ENCODE peak calls at places on chromosomes 7 and 10, in five cellular contexts. One of them, this sample, is unnamed.

GRCh38 chr10:64574371-64574770 is 1053.2 kb downstream of the REEP3 start:
- DNase-seq in HFF-Myc: no peak
- DNase-seq in right cardiac atrium: no peak
- DNase-seq in lower leg skin: no peak
- DNase-seq in cardiac fibroblast: no peak
- DNase-seq in this sample: no peak

GRCh38 chr10:63644398-63645142 is 123.4 kb downstream of the REEP3 start:
- DNase-seq in right cardiac atrium: no peak
- DNase-seq in HFF-Myc: no peak
- DNase-seq in lower leg skin: no peak
- DNase-seq in cardiac fibroblast: peak; percentile 33
- DNase-seq in this sample: no peak

GRCh38 chr7:96388620-96389383 is 66.9 kb upstream of the SLC25A13 start:
- DNase-seq in right cardiac atrium: no peak
- DNase-seq in lower leg skin: no peak
- DNase-seq in HFF-Myc: peak; percentile 20
- DNase-seq in cardiac fibroblast: peak; percentile 77
- DNase-seq in this sample: peak; percentile 53

GRCh38 chr7:78173192-78173591 is 374.6 kb downstream of the PHTF2 start:
- DNase-seq in right cardiac atrium: no peak
- DNase-seq in HFF-Myc: no peak
- DNase-seq in lower leg skin: no peak
- DNase-seq in cardiac fibroblast: no peak
- DNase-seq in this sample: no peak

GRCh38 chr10:122158362-122158761 is 112.7 kb upstream of the BTBD16 start:
- DNase-seq in cardiac fibroblast: no peak
- DNase-seq in HFF-Myc: no peak
- DNase-seq in right cardiac atrium: no peak
- DNase-seq in lower leg skin: no peak
- DNase-seq in this sample: no peak

GRCh38 chr7:133859191-133859590 is 267.9 kb upstream of the LRGUK start:
- DNase-seq in right cardiac atrium: no peak
- DNase-seq in HFF-Myc: no peak
- DNase-seq in lower leg skin: no peak
- DNase-seq in cardiac fibroblast: no peak
- DNase-seq in this sample: no peak

GRCh38 chr10:80474920-80475319 is 20.8 kb downstream of the TSPAN14 start:
- DNase-seq in HFF-Myc: no peak
- DNase-seq in cardiac fibroblast: no peak
- DNase-seq in right cardiac atrium: no peak
- DNase-seq in lower leg skin: peak; percentile 72
- DNase-seq in this sample: no peak

GRCh38 chr10:125531470-125531869 is 151.5 kb downstream of the TEX36 start:
- DNase-seq in HFF-Myc: no peak
- DNase-seq in right cardiac atrium: no peak
- DNase-seq in lower leg skin: peak; percentile 39
- DNase-seq in cardiac fibroblast: no peak
- DNase-seq in this sample: no peak

GRCh38 chr7:40329601-40330153 is 194.9 kb downstream of the SUGCT start:
- DNase-seq in cardiac fibroblast: peak; percentile 75
- DNase-seq in right cardiac atrium: no peak
- DNase-seq in lower leg skin: no peak
- DNase-seq in HFF-Myc: peak; percentile 40
- DNase-seq in this sample: peak; percentile 57

GRCh38 chr10:101901340-101901739 is 57.7 kb upstream of the KCNIP2 start:
- DNase-seq in right cardiac atrium: no peak
- DNase-seq in lower leg skin: no peak
- DNase-seq in HFF-Myc: no peak
- DNase-seq in cardiac fibroblast: no peak
- DNase-seq in this sample: no peak

GRCh38 chr7:64098-64521 is 128.3 kb upstream of the FAM20C start:
- DNase-seq in HFF-Myc: no peak
- DNase-seq in lower leg skin: no peak
- DNase-seq in cardiac fibroblast: peak; percentile 85
- DNase-seq in right cardiac atrium: peak; percentile 65
- DNase-seq in this sample: peak; percentile 58

GRCh38 chr10:14889318-14889717 is 10.7 kb downstream of the SUV39H2 start:
- DNase-seq in cardiac fibroblast: peak; percentile 22
- DNase-seq in HFF-Myc: no peak
- DNase-seq in right cardiac atrium: no peak
- DNase-seq in lower leg skin: no peak
- DNase-seq in this sample: no peak

GRCh38 chr7:340979-341694 is 51.2 kb downstream of the FOXL3 start:
- DNase-seq in lower leg skin: no peak
- DNase-seq in cardiac fibroblast: no peak
- DNase-seq in right cardiac atrium: no peak
- DNase-seq in HFF-Myc: no peak
- DNase-seq in this sample: no peak

GRCh38 chr10:46325021-46325420 is 38.2 kb downstream of the ANTXRL start:
- DNase-seq in lower leg skin: no peak
- DNase-seq in cardiac fibroblast: peak; percentile 4
- DNase-seq in right cardiac atrium: no peak
- DNase-seq in HFF-Myc: no peak
- DNase-seq in this sample: no peak

GRCh38 chr10:19347592-19347991 is 299.0 kb downstream of the MALRD1 start:
- DNase-seq in lower leg skin: no peak
- DNase-seq in HFF-Myc: no peak
- DNase-seq in cardiac fibroblast: peak; percentile 7
- DNase-seq in right cardiac atrium: no peak
- DNase-seq in this sample: no peak

GRCh38 chr10:99630439-99630838 is 10.2 kb upstream of the SLC25A28 start:
- DNase-seq in right cardiac atrium: no peak
- DNase-seq in HFF-Myc: no peak
- DNase-seq in lower leg skin: no peak
- DNase-seq in cardiac fibroblast: peak; percentile 76
- DNase-seq in this sample: peak; percentile 16

GRCh38 chr7:112990619-112991018 is 96.0 kb downstream of the GPR85 start:
- DNase-seq in right cardiac atrium: no peak
- DNase-seq in lower leg skin: no peak
- DNase-seq in HFF-Myc: no peak
- DNase-seq in cardiac fibroblast: peak; percentile 10
- DNase-seq in this sample: no peak

GRCh38 chr7:157474685-157475084 is 137.9 kb downstream of the DNAJB6 start:
- DNase-seq in HFF-Myc: no peak
- DNase-seq in cardiac fibroblast: no peak
- DNase-seq in right cardiac atrium: no peak
- DNase-seq in lower leg skin: peak; percentile 49
- DNase-seq in this sample: no peak

GRCh38 chr7:91353923-91354322 is 89.7 kb downstream of the FZD1 start:
- DNase-seq in cardiac fibroblast: no peak
- DNase-seq in right cardiac atrium: no peak
- DNase-seq in lower leg skin: no peak
- DNase-seq in HFF-Myc: no peak
- DNase-seq in this sample: no peak

GRCh38 chr7:102260856-102261255 is 25.8 kb upstream of the SH2B2 start:
- DNase-seq in right cardiac atrium: peak; percentile 39
- DNase-seq in lower leg skin: no peak
- DNase-seq in cardiac fibroblast: peak; percentile 73
- DNase-seq in HFF-Myc: no peak
- DNase-seq in this sample: peak; percentile 51

GRCh38 chr10:101848408-101848807 is 4.8 kb upstream of the KCNIP2 start:
- DNase-seq in lower leg skin: peak; percentile 52
- DNase-seq in right cardiac atrium: no peak
- DNase-seq in cardiac fibroblast: peak; percentile 78
- DNase-seq in HFF-Myc: no peak
- DNase-seq in this sample: no peak

GRCh38 chr7:28041508-28042314 is 138.9 kb downstream of the JAZF1 start:
- DNase-seq in right cardiac atrium: no peak
- DNase-seq in cardiac fibroblast: peak; percentile 60
- DNase-seq in lower leg skin: no peak
- DNase-seq in HFF-Myc: no peak
- DNase-seq in this sample: no peak

GRCh38 chr7:44066494-44067063 is 1.2 kb upstream of the PGAM2 start:
- DNase-seq in HFF-Myc: no peak
- DNase-seq in right cardiac atrium: no peak
- DNase-seq in cardiac fibroblast: no peak
- DNase-seq in lower leg skin: no peak
- DNase-seq in this sample: no peak

GRCh38 chr7:26868841-26869505 is 4.6 kb upstream of the SKAP2 start:
- DNase-seq in cardiac fibroblast: no peak
- DNase-seq in lower leg skin: no peak
- DNase-seq in right cardiac atrium: no peak
- DNase-seq in HFF-Myc: no peak
- DNase-seq in this sample: no peak

GRCh38 chr7:151549083-151549482 is 29.4 kb upstream of the RHEB start:
- DNase-seq in right cardiac atrium: no peak
- DNase-seq in HFF-Myc: no peak
- DNase-seq in lower leg skin: no peak
- DNase-seq in cardiac fibroblast: no peak
- DNase-seq in this sample: no peak

GRCh38 chr10:103504181-103504783 is 10.8 kb downstream of the NEURL1 start:
- DNase-seq in cardiac fibroblast: peak; percentile 93
- DNase-seq in lower leg skin: no peak
- DNase-seq in right cardiac atrium: no peak
- DNase-seq in HFF-Myc: no peak
- DNase-seq in this sample: peak; percentile 94

GRCh38 chr10:133528296-133528844 is 1.2 kb downstream of the CYP2E1 start:
- DNase-seq in lower leg skin: no peak
- DNase-seq in HFF-Myc: no peak
- DNase-seq in cardiac fibroblast: no peak
- DNase-seq in right cardiac atrium: no peak
- DNase-seq in this sample: no peak

GRCh38 chr7:115122388-115122787 is 200.5 kb downstream of the MDFIC start:
- DNase-seq in right cardiac atrium: no peak
- DNase-seq in lower leg skin: no peak
- DNase-seq in HFF-Myc: no peak
- DNase-seq in cardiac fibroblast: peak; percentile 3
- DNase-seq in this sample: no peak

GRCh38 chr10:73771722-73772279 is 10.0 kb upstream of the CHCHD1 start:
- DNase-seq in HFF-Myc: no peak
- DNase-seq in cardiac fibroblast: peak; percentile 88
- DNase-seq in lower leg skin: no peak
- DNase-seq in right cardiac atrium: peak; percentile 94
- DNase-seq in this sample: peak; percentile 49

GRCh38 chr10:130463104-130463875 is 327.1 kb downstream of the GLRX3 start:
- DNase-seq in right cardiac atrium: no peak
- DNase-seq in lower leg skin: peak; percentile 72
- DNase-seq in cardiac fibroblast: no peak
- DNase-seq in HFF-Myc: no peak
- DNase-seq in this sample: no peak

GRCh38 chr10:120789292-120789691 is 61.9 kb upstream of the WDR11 start:
- DNase-seq in HFF-Myc: no peak
- DNase-seq in cardiac fibroblast: no peak
- DNase-seq in right cardiac atrium: no peak
- DNase-seq in lower leg skin: no peak
- DNase-seq in this sample: no peak

GRCh38 chr7:72183835-72184234 is 228.3 kb downstream of the CALN1 start:
- DNase-seq in cardiac fibroblast: no peak
- DNase-seq in HFF-Myc: no peak
- DNase-seq in right cardiac atrium: no peak
- DNase-seq in lower leg skin: no peak
- DNase-seq in this sample: no peak

GRCh38 chr7:148915211-148915610 is 31.1 kb upstream of the EZH2 start:
- DNase-seq in cardiac fibroblast: no peak
- DNase-seq in lower leg skin: no peak
- DNase-seq in right cardiac atrium: no peak
- DNase-seq in HFF-Myc: no peak
- DNase-seq in this sample: no peak
- H3K4me3 ChIP-seq in cardiac fibroblast: no peak overlapping the region
- H3K4me3 ChIP-seq in lower leg skin: no peak overlapping the region
- H3K4me3 ChIP-seq in right cardiac atrium: no peak overlapping the region
- H3K4me3 ChIP-seq in HFF-Myc: no peak overlapping the region
- H3K4me3 ChIP-seq in this sample: no peak overlapping the region

DNA sequence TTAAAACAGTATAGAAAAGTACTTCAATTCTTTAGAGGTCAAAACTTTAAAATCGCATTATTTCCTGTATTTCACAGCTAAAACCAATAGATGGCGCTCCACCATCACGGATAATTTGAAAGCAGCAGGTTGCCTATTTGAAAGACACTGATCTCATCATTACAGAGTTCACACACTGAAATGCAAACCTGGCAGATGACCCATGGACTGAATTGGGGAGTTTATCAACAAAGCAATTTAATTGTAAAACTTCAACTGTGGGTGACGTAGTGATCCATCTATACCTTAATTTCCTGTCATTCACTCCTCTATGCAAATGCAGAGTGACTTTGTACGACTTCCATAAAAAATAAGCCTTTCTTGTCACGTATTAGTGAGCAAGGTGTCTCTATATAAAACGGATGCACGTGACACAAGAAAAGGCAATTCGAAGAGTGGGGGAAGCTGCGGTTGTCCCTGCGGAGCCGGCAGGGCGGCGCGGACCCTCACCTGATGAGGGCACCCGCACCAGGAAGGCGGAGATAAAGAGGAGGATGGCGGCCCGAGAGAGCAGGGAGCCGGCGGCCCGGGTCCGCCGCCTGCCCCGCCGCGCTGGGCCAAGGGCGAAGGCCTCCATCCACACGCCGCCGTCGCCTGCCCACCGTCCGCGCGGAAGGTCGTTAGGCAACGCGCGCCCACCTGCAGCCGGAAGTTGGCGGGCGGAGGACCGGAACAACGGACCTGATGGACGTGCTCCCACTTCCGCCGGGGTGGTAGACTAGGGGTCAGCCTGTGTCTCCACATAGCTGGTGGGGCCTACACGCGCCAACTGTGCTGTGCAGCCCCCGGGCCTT is at the start of gene ZPBP:
- DNase-seq in cardiac fibroblast: peak; percentile 40
- DNase-seq in right cardiac atrium: peak; percentile 13
- DNase-seq in lower leg skin: no peak
- DNase-seq in HFF-Myc: peak; percentile 9
- DNase-seq in this sample: peak; percentile 13
- H3K4me3 ChIP-seq in cardiac fibroblast: peak within 1 kb of the TSS; percentile 11
- H3K4me3 ChIP-seq in right cardiac atrium: peak within 1 kb of the TSS; percentile 2
- H3K4me3 ChIP-seq in lower leg skin: no peak within 1 kb of the TSS
- H3K4me3 ChIP-seq in HFF-Myc: peak within 1 kb of the TSS; percentile 1
- H3K4me3 ChIP-seq in this sample: peak within 1 kb of the TSS; percentile 33

DNA sequence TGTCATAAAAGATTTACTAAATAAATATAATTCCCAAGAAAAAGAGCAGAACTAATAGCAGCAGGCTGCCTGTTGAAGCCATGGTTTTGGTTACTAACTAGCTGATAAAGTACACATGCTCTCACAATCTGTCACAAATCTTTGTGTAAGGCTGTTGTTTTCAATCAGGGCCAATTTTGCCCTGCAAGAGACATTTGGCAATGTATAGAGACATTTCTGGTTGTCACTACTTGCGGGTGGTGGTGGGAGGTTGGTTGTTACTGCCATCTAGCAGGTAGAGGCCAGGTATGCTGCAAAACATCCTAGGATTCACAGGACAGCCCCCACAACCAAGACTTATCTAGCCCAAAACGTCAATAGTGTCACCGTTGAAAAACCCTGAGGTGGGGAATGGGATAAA is 233.5 kb upstream of the CACNA2D1 start:
- DNase-seq in HFF-Myc: no peak
- DNase-seq in cardiac fibroblast: no peak
- DNase-seq in lower leg skin: no peak
- DNase-seq in right cardiac atrium: no peak
- DNase-seq in this sample: no peak
- H3K4me3 ChIP-seq in HFF-Myc: no peak overlapping the region
- H3K4me3 ChIP-seq in cardiac fibroblast: no peak overlapping the region
- H3K4me3 ChIP-seq in lower leg skin: no peak overlapping the region
- H3K4me3 ChIP-seq in right cardiac atrium: no peak overlapping the region
- H3K4me3 ChIP-seq in this sample: no peak overlapping the region

GRCh38 chr7:23184291-23184690 is 2.4 kb downstream of the NUP42 start:
- DNase-seq in right cardiac atrium: no peak
- DNase-seq in HFF-Myc: no peak
- DNase-seq in lower leg skin: no peak
- DNase-seq in cardiac fibroblast: no peak
- DNase-seq in this sample: no peak
- H3K4me3 ChIP-seq in right cardiac atrium: no peak overlapping the region
- H3K4me3 ChIP-seq in HFF-Myc: peak overlapping the region; percentile 96
- H3K4me3 ChIP-seq in lower leg skin: no peak overlapping the region
- H3K4me3 ChIP-seq in cardiac fibroblast: no peak overlapping the region
- H3K4me3 ChIP-seq in this sample: no peak overlapping the region

GRCh38 chr10:129045658-129046057 is 421.4 kb upstream of the MGMT start:
- DNase-seq in HFF-Myc: no peak
- DNase-seq in lower leg skin: no peak
- DNase-seq in right cardiac atrium: no peak
- DNase-seq in cardiac fibroblast: no peak
- DNase-seq in this sample: no peak
- H3K4me3 ChIP-seq in HFF-Myc: no peak overlapping the region
- H3K4me3 ChIP-seq in lower leg skin: no peak overlapping the region
- H3K4me3 ChIP-seq in right cardiac atrium: no peak overlapping the region
- H3K4me3 ChIP-seq in cardiac fibroblast: no peak overlapping the region
- H3K4me3 ChIP-seq in this sample: no peak overlapping the region